ENCODE peak calls at places on chromosomes 6 and 20, in ten cellular contexts. F is OCI-LY7, P is AG10803, D is HFF-Myc, W is RWPE1, G is fibroblast of pulmonary artery, O is cardiac fibroblast, T is ovary, Z is psoas muscle, H is fibroblast of the aortic adventitia. E is an unnamed sample.

GRCh38 chr20:14644698-14645097 is 307.3 kb upstream of the FLRT3 start:
- DNase-seq in P (no peak), T (no peak), D (no peak), Z (no peak), F (no peak), W (no peak), H (no peak), O (no peak), G (no peak), E (no peak)

GRCh38 chr6:8758412-8758811 is 323.1 kb upstream of the SLC35B3 start:
- DNase-seq in O (no peak), T (no peak), D (no peak), W (no peak), P (no peak), H (no peak), G (no peak), Z (no peak), F (no peak), E (no peak)

GRCh38 chr20:58464838-58465237 is 50.4 kb downstream of the APCDD1L start:
- DNase-seq in P (no peak), G (no peak), F (no peak), Z (no peak), H (no peak), W (no peak), D (no peak), O (no peak), T (no peak), E (no peak)

GRCh38 chr6:168956884-168957730 is 296.5 kb downstream of the THBS2 start:
- DNase-seq in F (peak; percentile 49), D (peak; percentile 32), Z (peak; percentile 83), P (peak; percentile 88), O (peak; percentile 90), W (peak; percentile 85), H (peak; percentile 92), G (peak; percentile 88), T (peak; percentile 80), E (peak; percentile 62)

GRCh38 chr20:49583669-49584417 is 15.9 kb upstream of the PTGIS start:
- DNase-seq in D (peak; percentile 56), P (peak; percentile 87), Z (peak; percentile 88), T (peak; percentile 84), W (peak; percentile 64), G (peak; percentile 91), F (no peak), H (peak; percentile 100), O (peak; percentile 73), E (no peak)

GRCh38 chr6:32095338-32096086 is 13.6 kb downstream of the TNXB start:
- DNase-seq in F (no peak), D (no peak), O (no peak), G (no peak), T (no peak), Z (peak; percentile 31), W (no peak), H (no peak), P (no peak), E (no peak)

GRCh38 chr20:31565699-31566331 is 39.3 kb upstream of the ID1 start:
- DNase-seq in W (peak; percentile 97), O (no peak), P (no peak), D (no peak), T (no peak), H (no peak), Z (no peak), F (peak; percentile 20), G (no peak), E (no peak)

GRCh38 chr20:44644384-44645131 is 6.9 kb downstream of the ADA start:
- DNase-seq in D (no peak), W (no peak), O (no peak), F (peak; percentile 73), H (no peak), P (no peak), T (no peak), Z (no peak), G (no peak), E (peak; percentile 64)

GRCh38 chr6:139931746-139932145 is 557.3 kb upstream of the CITED2 start:
- DNase-seq in Z (no peak), F (no peak), H (no peak), G (no peak), W (no peak), T (no peak), P (no peak), D (no peak), O (no peak), E (no peak)

GRCh38 chr6:160103825-160104100 is 17.9 kb upstream of the SLC22A1 start:
- DNase-seq in F (no peak), T (no peak), G (no peak), Z (no peak), H (peak; percentile 15), O (no peak), W (no peak), P (no peak), D (no peak), E (no peak)

GRCh38 chr6:138638626-138639025 is 134.9 kb upstream of the CCDC28A start:
- DNase-seq in H (no peak), P (no peak), Z (no peak), T (no peak), F (no peak), W (no peak), G (no peak), O (no peak), D (no peak), E (no peak)

GRCh38 chr6:144266091-144266649 is 19.0 kb upstream of the UTRN start:
- DNase-seq in T (peak; percentile 65), O (peak; percentile 95), F (no peak), D (peak; percentile 63), G (peak; percentile 84), P (peak; percentile 79), W (peak; percentile 84), H (peak; percentile 92), Z (peak; percentile 82), E (no peak)

GRCh38 chr6:4323322-4323721 is 187.9 kb upstream of the ECI2 start:
- DNase-seq in G (no peak), Z (no peak), O (no peak), P (no peak), D (no peak), W (no peak), F (no peak), H (no peak), T (no peak), E (no peak)

GRCh38 chr6:27502508-27503435 is 29.9 kb upstream of the ZNF184 start:
- DNase-seq in F (peak; percentile 82), G (peak; percentile 71), H (peak; percentile 65), D (peak; percentile 66), P (peak; percentile 59), O (peak; percentile 90), W (no peak), Z (no peak), T (peak; percentile 83), E (peak; percentile 92)

GRCh38 chr20:58586565-58587093 is 64.5 kb upstream of the STX16 start:
- DNase-seq in Z (no peak), W (no peak), H (no peak), F (no peak), T (no peak), G (no peak), P (no peak), O (no peak), D (no peak), E (no peak)

GRCh38 chr20:10367921-10368701 is 65.9 kb downstream of the MKKS start:
- DNase-seq in G (no peak), W (no peak), P (no peak), Z (no peak), H (no peak), O (no peak), D (no peak), T (no peak), F (no peak), E (no peak)
- TF ChIP-seq CTCF in G (no peak), W (no peak), P (no peak), Z (no peak), H (no peak), O (no peak), D (no peak), T (no peak), F (no peak), E (no peak)

GRCh38 chr20:24460712-24461111 is 8.7 kb upstream of the SYNDIG1 start:
- DNase-seq in O (no peak), G (no peak), P (no peak), W (no peak), D (no peak), Z (no peak), T (no peak), H (no peak), F (no peak), E (no peak)
- TF ChIP-seq CTCF in O (no peak), G (no peak), P (no peak), W (no peak), D (no peak), Z (no peak), T (no peak), H (peak; percentile 19), F (no peak), E (no peak)

DNA sequence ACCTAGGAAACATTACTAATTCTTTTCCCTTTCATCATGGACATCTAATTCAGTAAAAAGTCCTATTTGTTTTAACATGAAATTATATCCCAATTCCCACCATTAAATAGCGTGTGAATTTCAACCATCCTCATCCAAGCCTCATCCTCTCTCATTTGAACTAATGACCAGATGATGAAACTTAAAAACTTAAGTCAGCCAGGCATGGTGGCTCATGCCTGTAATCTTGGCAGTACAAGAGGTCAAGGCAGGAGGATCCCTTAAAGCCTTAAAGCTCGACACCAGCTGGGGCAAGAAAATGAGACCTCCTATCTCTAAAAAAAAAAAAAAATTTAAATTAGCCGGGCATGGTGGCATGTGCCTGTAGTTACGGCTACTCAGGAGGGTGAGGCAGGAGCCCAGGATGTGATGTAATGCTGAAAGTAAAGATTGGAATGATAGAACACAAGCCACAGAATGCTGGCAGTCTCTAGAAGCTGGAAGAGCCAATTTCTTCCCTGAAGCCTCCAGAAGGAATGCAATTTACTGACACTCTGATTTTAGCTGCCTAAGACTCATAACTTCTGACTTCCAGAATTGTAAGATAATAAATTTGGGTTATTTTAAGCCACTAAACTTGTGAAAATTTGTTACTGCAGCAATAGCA is 27.1 kb upstream of the HAO1 start:
- DNase-seq in P (peak; percentile 92), T (no peak), O (peak; percentile 61), G (peak; percentile 65), H (peak; percentile 90), D (no peak), W (no peak), F (no peak), Z (no peak), E (no peak)
- TF ChIP-seq CTCF in P (no peak), T (no peak), O (no peak), G (no peak), H (no peak), D (no peak), W (no peak), F (no peak), Z (no peak), E (no peak)

GRCh38 chr6:91341473-91341872 is 754.6 kb upstream of the MAP3K7 start:
- DNase-seq in T (no peak), O (no peak), F (no peak), P (no peak), H (no peak), D (no peak), G (no peak), Z (no peak), W (no peak), E (no peak)

GRCh38 chr6:91340998-91341397 is 754.1 kb upstream of the MAP3K7 start:
- DNase-seq in D (no peak), W (no peak), G (no peak), H (no peak), F (no peak), T (no peak), Z (no peak), O (no peak), P (no peak), E (no peak)

DNA sequence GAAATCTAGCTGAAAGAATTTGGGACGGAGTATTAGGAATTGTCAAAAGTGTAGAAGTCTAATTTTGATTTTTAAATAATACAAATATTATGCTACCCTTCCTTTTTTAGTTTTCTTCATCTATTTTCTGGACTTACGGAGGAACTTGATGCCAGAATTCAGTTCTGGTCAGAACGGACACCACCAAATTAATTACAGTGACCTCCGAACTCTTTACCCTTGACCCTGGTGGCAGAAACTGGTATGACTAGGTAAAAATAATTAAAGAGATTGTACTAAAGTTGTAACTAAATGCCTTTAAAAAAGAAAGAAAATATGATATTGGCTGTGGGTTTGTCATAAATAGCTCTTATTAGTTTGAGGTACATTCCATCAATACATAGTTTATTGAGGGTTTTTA is 751.1 kb upstream of the MAP3K7 start:
- DNase-seq in G (no peak), Z (no peak), W (no peak), O (no peak), T (no peak), H (no peak), P (no peak), F (no peak), D (no peak), E (no peak)
- TF ChIP-seq CTCF in G (no peak), Z (no peak), W (no peak), O (peak; percentile 16), T (no peak), H (peak; percentile 18), P (no peak), F (peak; percentile 51), D (no peak), E (peak; percentile 41)